ENCODE peak calls at places on chromosome 5, in seven cellular contexts. K is stomach, C is cardiac fibroblast, J is left ventricle myocardium inferior, S is GM13977, Z is fibroblast of mammary gland, B is K562. G is an unnamed sample.

GRCh38 chr5:10288600-10289213 is 19.0 kb downstream of the CMBL start:
- DNase-seq in K (peak; percentile 96), C (no peak), J (peak; percentile 74), S (peak; percentile 40), Z (no peak), B (no peak), G (peak; percentile 94)

GRCh38 chr5:135339623-135340022 is 59.4 kb downstream of the MACROH2A1 start:
- DNase-seq in K (no peak), C (no peak), J (no peak), S (no peak), Z (no peak), B (no peak), G (no peak)

GRCh38 chr5:34751807-34752736 is 86.9 kb upstream of the TTC23L start:
- DNase-seq in K (no peak), C (peak; percentile 62), J (peak; percentile 48), S (no peak), Z (peak; percentile 80), B (no peak), G (no peak)

GRCh38 chr5:140356878-140357730 is 2.9 kb upstream of the SLC4A9 start:
- DNase-seq in K (no peak), C (no peak), J (no peak), S (no peak), Z (no peak), B (no peak), G (no peak)

GRCh38 chr5:131720714-131721113 is 76.1 kb downstream of the FNIP1 start:
- DNase-seq in K (no peak), C (no peak), J (no peak), S (no peak), Z (peak; percentile 5), B (no peak), G (no peak)

GRCh38 chr5:173069661-173070060 is 13.5 kb downstream of the CREBRF start:
- DNase-seq in K (no peak), C (no peak), J (no peak), S (no peak), Z (no peak), B (no peak), G (no peak)

GRCh38 chr5:10610058-10610457 is 46.2 kb downstream of the ANKRD33B start:
- DNase-seq in K (no peak), C (no peak), J (no peak), S (no peak), Z (no peak), B (no peak), G (no peak)

GRCh38 chr5:67405101-67405364 is 208.4 kb upstream of the CD180 start:
- DNase-seq in K (no peak), C (no peak), J (no peak), S (no peak), Z (no peak), B (no peak), G (no peak)

GRCh38 chr5:67306997-67307580 is 110.5 kb upstream of the CD180 start:
- DNase-seq in K (no peak), C (no peak), J (no peak), S (no peak), Z (no peak), B (no peak), G (peak; percentile 30)

GRCh38 chr5:172140866-172141265 is 47.2 kb downstream of the STK10 start:
- DNase-seq in K (no peak), C (no peak), J (no peak), S (no peak), Z (no peak), B (no peak), G (no peak)

GRCh38 chr5:134092875-134093274 is 21.6 kb upstream of the TCF7 start:
- DNase-seq in K (peak; percentile 55), C (no peak), J (no peak), S (no peak), Z (peak; percentile 31), B (no peak), G (peak; percentile 93)

GRCh38 chr5:106521701-106522100 is 1149.0 kb downstream of the EFNA5 start:
- DNase-seq in K (no peak), C (peak; percentile 90), J (no peak), S (no peak), Z (peak; percentile 26), B (no peak), G (peak; percentile 71)

GRCh38 chr5:5141625-5142527 is 1.7 kb downstream of the ADAMTS16 start:
- DNase-seq in K (peak; percentile 68), C (peak; percentile 76), J (no peak), S (peak; percentile 58), Z (peak; percentile 69), B (peak; percentile 78), G (peak; percentile 74)

GRCh38 chr5:132819468-132819867 is 6.4 kb downstream of the SOWAHA start:
- DNase-seq in K (peak; percentile 27), C (no peak), J (no peak), S (peak; percentile 37), Z (no peak), B (no peak), G (no peak)

GRCh38 chr5:989961-990530 is 18.6 kb upstream of the NKD2 start:
- DNase-seq in K (peak; percentile 36), C (peak; percentile 35), J (peak; percentile 78), S (no peak), Z (peak; percentile 40), B (peak; percentile 50), G (no peak)

GRCh38 chr5:33743089-33743488 is 148.7 kb downstream of the ADAMTS12 start:
- DNase-seq in K (no peak), C (no peak), J (no peak), S (no peak), Z (no peak), B (no peak), G (no peak)

GRCh38 chr5:159965031-159965837 is 43.7 kb upstream of the TTC1 start:
- DNase-seq in K (peak; percentile 55), C (peak; percentile 73), J (peak; percentile 50), S (no peak), Z (peak; percentile 52), B (peak; percentile 43), G (peak; percentile 86)

GRCh38 chr5:150136841-150137167 is 18.8 kb downstream of the PDGFRB start:
- DNase-seq in K (no peak), C (no peak), J (no peak), S (no peak), Z (no peak), B (no peak), G (no peak)

GRCh38 chr5:17928571-17928970 is 294.3 kb downstream of the TAF11L14 start:
- DNase-seq in K (no peak), C (no peak), J (no peak), S (no peak), Z (peak; percentile 9), B (no peak), G (peak; percentile 53)

GRCh38 chr5:72248352-72249032 is 71.5 kb downstream of the MRPS27 start:
- DNase-seq in K (no peak), C (peak; percentile 89), J (no peak), S (no peak), Z (peak; percentile 95), B (peak; percentile 49), G (peak; percentile 93)

GRCh38 chr5:93421498-93421897 is 159.5 kb downstream of the NR2F1-AS1 start:
- DNase-seq in K (no peak), C (no peak), J (no peak), S (no peak), Z (no peak), B (no peak), G (no peak)

GRCh38 chr5:142769251-142769792 is 855 bp upstream of the ARHGAP26 start:
- DNase-seq in K (no peak), C (no peak), J (no peak), S (no peak), Z (no peak), B (no peak), G (no peak)

GRCh38 chr5:36416605-36417004 is 114.9 kb upstream of the RANBP3L start:
- DNase-seq in K (no peak), C (no peak), J (no peak), S (no peak), Z (no peak), B (no peak), G (no peak)

GRCh38 chr5:146642410-146642809 is 126.4 kb upstream of the GPR151 start:
- DNase-seq in K (no peak), C (no peak), J (no peak), S (no peak), Z (no peak), B (no peak), G (no peak)

GRCh38 chr5:71482132-71482531 is 26.7 kb downstream of the BDP1 start:
- DNase-seq in K (no peak), C (peak; percentile 74), J (no peak), S (no peak), Z (peak; percentile 70), B (no peak), G (peak; percentile 95)

GRCh38 chr5:2169417-2169787 is 286.7 kb upstream of the IRX4 start:
- DNase-seq in K (no peak), C (no peak), J (no peak), S (no peak), Z (no peak), B (no peak), G (no peak)

GRCh38 chr5:66989286-66989685 is 207.3 kb downstream of the CD180 start:
- DNase-seq in K (no peak), C (peak; percentile 31), J (no peak), S (no peak), Z (no peak), B (no peak), G (no peak)

DNA sequence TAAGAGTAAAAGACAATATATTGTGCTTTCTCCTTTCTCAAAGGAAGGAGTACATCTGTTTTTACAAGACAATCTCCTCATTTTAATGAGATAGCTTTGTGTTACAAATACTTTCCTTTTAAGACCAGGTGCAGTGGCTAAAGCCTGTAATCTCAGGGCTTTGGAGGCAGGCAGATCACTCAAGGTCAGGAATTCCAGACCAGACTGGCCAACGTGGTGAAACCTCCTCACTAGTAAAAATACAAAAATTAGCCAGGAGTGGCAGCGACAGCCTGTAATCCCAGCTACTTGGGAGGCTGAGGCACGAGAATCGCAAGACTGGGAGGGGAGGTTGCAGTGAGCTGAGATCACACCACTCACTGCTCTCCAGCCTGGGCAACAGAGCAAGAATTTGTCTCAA is 11.8 kb downstream of the TMEM161B start:
- DNase-seq in K (no peak), C (no peak), J (no peak), S (no peak), Z (no peak), B (no peak), G (no peak)
- TF ChIP-seq CTCF in K (no peak), C (no peak), J (no peak), S (no peak), Z (no peak), B (no peak), G (no peak)

GRCh38 chr5:74016373-74016772 is 390.4 kb downstream of the ARHGEF28 start:
- DNase-seq in K (no peak), C (no peak), J (no peak), S (no peak), Z (no peak), B (peak; percentile 34), G (peak; percentile 45)
- TF ChIP-seq CTCF in K (no peak), C (peak; percentile 16), J (no peak), S (peak; percentile 17), Z (peak; percentile 24), B (peak; percentile 51), G (peak; percentile 36)

DNA sequence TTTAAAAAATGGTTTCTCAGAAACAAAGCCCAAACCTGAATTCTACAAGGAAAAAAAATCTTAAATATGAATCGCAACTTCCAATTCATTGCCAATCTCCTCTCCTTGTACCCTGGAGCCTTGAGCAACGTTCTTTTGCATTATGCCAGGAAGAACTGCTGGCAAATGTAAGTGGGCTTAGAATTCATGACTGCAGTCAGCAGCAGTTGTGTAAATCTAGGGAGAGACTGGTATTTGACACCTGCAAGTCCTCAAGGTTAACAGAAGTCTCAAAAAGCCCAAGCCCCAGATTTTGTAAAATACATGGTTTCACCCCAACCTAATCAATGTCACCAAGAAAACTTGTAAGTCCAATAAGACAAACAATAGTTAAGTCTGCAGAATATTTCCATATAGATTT is 31.5 kb downstream of the ELL2 start:
- DNase-seq in K (no peak), C (no peak), J (no peak), S (no peak), Z (no peak), B (no peak), G (no peak)
- TF ChIP-seq CTCF in K (no peak), C (no peak), J (no peak), S (no peak), Z (no peak), B (no peak), G (no peak)

GRCh38 chr5:176574297-176574591 is 25.1 kb downstream of the CDHR2 start:
- DNase-seq in K (no peak), C (peak; percentile 7), J (no peak), S (no peak), Z (no peak), B (no peak), G (no peak)
- TF ChIP-seq CTCF in K (peak; percentile 11), C (no peak), J (peak; percentile 15), S (no peak), Z (no peak), B (no peak), G (no peak)